ENCODE peak calls at places on chromosomes 1 and 21, in eight cellular contexts. One of them, this sample, is unnamed.
A peak's percentile ranks its signal among the peaks of the same experiment; 100 is the strongest.

GRCh38 chr1:30612666-30613065 is 110.7 kb downstream of the MATN1 start:
- DNase-seq in amniotic stem cell: no peak
- DNase-seq in stimulated activated CD4-positive, alpha-beta T cell treated with anti-CD3 and anti-CD28 coated beads, Interleukin-4, amount 100 ng/mL, for 1 hour: no peak
- DNase-seq in lower lobe of right lung: no peak
- DNase-seq in caudate nucleus: no peak
- DNase-seq in T-helper 2 cell: no peak
- DNase-seq in HFFc6: no peak
- DNase-seq in nephron progenitor cell: no peak
- DNase-seq in this sample: no peak

GRCh38 chr21:41160036-41160435 is 7.9 kb upstream of the BACE2 start:
- DNase-seq in amniotic stem cell: no peak
- DNase-seq in stimulated activated CD4-positive, alpha-beta T cell treated with anti-CD3 and anti-CD28 coated beads, Interleukin-4, amount 100 ng/mL, for 1 hour: no peak
- DNase-seq in lower lobe of right lung: peak; percentile 6
- DNase-seq in caudate nucleus: no peak
- DNase-seq in T-helper 2 cell: no peak
- DNase-seq in HFFc6: no peak
- DNase-seq in nephron progenitor cell: no peak
- DNase-seq in this sample: no peak

GRCh38 chr21:45870421-45870820 is 111.1 kb upstream of the COL6A1 start:
- DNase-seq in amniotic stem cell: no peak
- DNase-seq in stimulated activated CD4-positive, alpha-beta T cell treated with anti-CD3 and anti-CD28 coated beads, Interleukin-4, amount 100 ng/mL, for 1 hour: no peak
- DNase-seq in lower lobe of right lung: peak; percentile 24
- DNase-seq in caudate nucleus: no peak
- DNase-seq in T-helper 2 cell: no peak
- DNase-seq in HFFc6: no peak
- DNase-seq in nephron progenitor cell: no peak
- DNase-seq in this sample: no peak

GRCh38 chr1:30745156-30745833 is 12.3 kb downstream of the LAPTM5 start:
- DNase-seq in amniotic stem cell: no peak
- DNase-seq in stimulated activated CD4-positive, alpha-beta T cell treated with anti-CD3 and anti-CD28 coated beads, Interleukin-4, amount 100 ng/mL, for 1 hour: no peak
- DNase-seq in lower lobe of right lung: no peak
- DNase-seq in caudate nucleus: no peak
- DNase-seq in T-helper 2 cell: no peak
- DNase-seq in HFFc6: no peak
- DNase-seq in nephron progenitor cell: no peak
- DNase-seq in this sample: no peak

GRCh38 chr1:93506140-93506539 is 58.2 kb downstream of the FNBP1L start:
- DNase-seq in amniotic stem cell: no peak
- DNase-seq in stimulated activated CD4-positive, alpha-beta T cell treated with anti-CD3 and anti-CD28 coated beads, Interleukin-4, amount 100 ng/mL, for 1 hour: no peak
- DNase-seq in lower lobe of right lung: no peak
- DNase-seq in caudate nucleus: no peak
- DNase-seq in T-helper 2 cell: no peak
- DNase-seq in HFFc6: no peak
- DNase-seq in nephron progenitor cell: no peak
- DNase-seq in this sample: no peak

GRCh38 chr21:17688912-17689874 is 76.5 kb upstream of the BTG3 start:
- DNase-seq in amniotic stem cell: no peak
- DNase-seq in stimulated activated CD4-positive, alpha-beta T cell treated with anti-CD3 and anti-CD28 coated beads, Interleukin-4, amount 100 ng/mL, for 1 hour: peak; percentile 59
- DNase-seq in lower lobe of right lung: peak; percentile 57
- DNase-seq in caudate nucleus: no peak
- DNase-seq in T-helper 2 cell: no peak
- DNase-seq in HFFc6: peak; percentile 58
- DNase-seq in nephron progenitor cell: no peak
- DNase-seq in this sample: peak; percentile 32

GRCh38 chr1:28078262-28078661 is 10.1 kb downstream of the EYA3 start:
- DNase-seq in amniotic stem cell: no peak
- DNase-seq in stimulated activated CD4-positive, alpha-beta T cell treated with anti-CD3 and anti-CD28 coated beads, Interleukin-4, amount 100 ng/mL, for 1 hour: no peak
- DNase-seq in lower lobe of right lung: no peak
- DNase-seq in caudate nucleus: no peak
- DNase-seq in T-helper 2 cell: no peak
- DNase-seq in HFFc6: no peak
- DNase-seq in nephron progenitor cell: no peak
- DNase-seq in this sample: no peak

GRCh38 chr1:224780736-224781135 is 148.7 kb upstream of the DNAH14 start:
- DNase-seq in amniotic stem cell: no peak
- DNase-seq in stimulated activated CD4-positive, alpha-beta T cell treated with anti-CD3 and anti-CD28 coated beads, Interleukin-4, amount 100 ng/mL, for 1 hour: no peak
- DNase-seq in lower lobe of right lung: no peak
- DNase-seq in caudate nucleus: no peak
- DNase-seq in T-helper 2 cell: no peak
- DNase-seq in HFFc6: no peak
- DNase-seq in nephron progenitor cell: no peak
- DNase-seq in this sample: no peak

GRCh38 chr1:151134396-151134795 is 12.0 kb downstream of the SEMA6C start:
- DNase-seq in amniotic stem cell: no peak
- DNase-seq in stimulated activated CD4-positive, alpha-beta T cell treated with anti-CD3 and anti-CD28 coated beads, Interleukin-4, amount 100 ng/mL, for 1 hour: no peak
- DNase-seq in lower lobe of right lung: no peak
- DNase-seq in caudate nucleus: no peak
- DNase-seq in T-helper 2 cell: no peak
- DNase-seq in HFFc6: no peak
- DNase-seq in nephron progenitor cell: no peak
- DNase-seq in this sample: no peak

This sample was measured in memory B cell.